ENCODE peak calls at places on chromosomes 16 and 17, in nine cellular contexts. L is iPS DF 6.9, W is cardiac muscle cell, O is heart right ventricle, K is ovary, R is keratinocyte, Y is breast epithelium, M is GM23338, T is AG04450. E is an unnamed sample.

GRCh38 chr17:46994993-46995392 is 15.9 kb upstream of the RPRML start:
- DNase-seq in L (no peak), W (no peak), O (no peak), K (no peak), R (no peak), Y (no peak), M (no peak), T (no peak), E (no peak)

GRCh38 chr17:73532441-73532901 is 111.8 kb downstream of the SDK2 start:
- DNase-seq in L (no peak), W (peak; percentile 26), O (no peak), K (no peak), R (no peak), Y (no peak), M (no peak), T (no peak), E (no peak)

GRCh38 chr17:44995602-44996001 is 27.5 kb upstream of the C1QL1 start:
- DNase-seq in L (no peak), W (no peak), O (peak; percentile 45), K (no peak), R (no peak), Y (no peak), M (no peak), T (no peak), E (no peak)

GRCh38 chr17:48717367-48718161 is 4.8 kb downstream of the PRAC1 start:
- DNase-seq in L (no peak), W (no peak), O (no peak), K (no peak), R (no peak), Y (no peak), M (no peak), T (no peak), E (no peak)

GRCh38 chr17:39195568-39196160 is 1.8 kb downstream of the CACNB1 start:
- DNase-seq in L (no peak), W (no peak), O (no peak), K (no peak), R (no peak), Y (no peak), M (no peak), T (no peak), E (peak; percentile 85)

GRCh38 chr16:20401066-20401465 is 3.5 kb downstream of the PDILT start:
- DNase-seq in L (no peak), W (no peak), O (no peak), K (no peak), R (no peak), Y (no peak), M (no peak), T (no peak), E (no peak)

GRCh38 chr17:80645706-80646325 is 101.2 kb downstream of the RPTOR start:
- DNase-seq in L (no peak), W (no peak), O (no peak), K (no peak), R (no peak), Y (no peak), M (no peak), T (no peak), E (no peak)

GRCh38 chr17:40422990-40423611 is 5.4 kb upstream of the TOP2A start:
- DNase-seq in L (no peak), W (no peak), O (no peak), K (no peak), R (no peak), Y (no peak), M (peak; percentile 83), T (no peak), E (no peak)

GRCh38 chr17:44376124-44376523 is 12.5 kb upstream of the FAM171A2 start:
- DNase-seq in L (no peak), W (no peak), O (peak; percentile 55), K (peak; percentile 48), R (no peak), Y (no peak), M (peak; percentile 86), T (no peak), E (no peak)

GRCh38 chr16:71873199-71873598 is 10.8 kb downstream of the ZNF821 start:
- DNase-seq in L (no peak), W (no peak), O (no peak), K (no peak), R (no peak), Y (no peak), M (no peak), T (no peak), E (no peak)

GRCh38 chr17:82230627-82231311 is 1.9 kb downstream of the SLC16A3 start:
- DNase-seq in L (no peak), W (peak; percentile 88), O (peak; percentile 92), K (peak; percentile 87), R (no peak), Y (peak; percentile 62), M (peak; percentile 85), T (no peak), E (peak; percentile 83)

GRCh38 chr17:82231312-82231561 is 2.4 kb downstream of the SLC16A3 start:
- DNase-seq in L (no peak), W (no peak), O (no peak), K (no peak), R (no peak), Y (no peak), M (no peak), T (no peak), E (no peak)

GRCh38 chr17:82232876-82233785 is 4.3 kb downstream of the SLC16A3 start:
- DNase-seq in L (no peak), W (no peak), O (peak; percentile 17), K (peak; percentile 24), R (no peak), Y (no peak), M (no peak), T (no peak), E (no peak)

GRCh38 chr17:82231562-82232321 is 2.9 kb downstream of the SLC16A3 start:
- DNase-seq in L (no peak), W (peak; percentile 57), O (peak; percentile 78), K (peak; percentile 77), R (no peak), Y (peak; percentile 68), M (peak; percentile 84), T (no peak), E (peak; percentile 88)

GRCh38 chr17:82232322-82232785 is 3.5 kb downstream of the SLC16A3 start:
- DNase-seq in L (no peak), W (no peak), O (peak; percentile 43), K (no peak), R (no peak), Y (no peak), M (no peak), T (no peak), E (no peak)
- H3K27ac ChIP-seq in L (no peak overlapping the region), W (no peak overlapping the region), O (peak overlapping the region; percentile 89), K (peak overlapping the region; percentile 80), R (no peak overlapping the region), Y (peak overlapping the region; percentile 93), M (no peak overlapping the region), T (no peak overlapping the region), E (peak overlapping the region; percentile 83)

DNA sequence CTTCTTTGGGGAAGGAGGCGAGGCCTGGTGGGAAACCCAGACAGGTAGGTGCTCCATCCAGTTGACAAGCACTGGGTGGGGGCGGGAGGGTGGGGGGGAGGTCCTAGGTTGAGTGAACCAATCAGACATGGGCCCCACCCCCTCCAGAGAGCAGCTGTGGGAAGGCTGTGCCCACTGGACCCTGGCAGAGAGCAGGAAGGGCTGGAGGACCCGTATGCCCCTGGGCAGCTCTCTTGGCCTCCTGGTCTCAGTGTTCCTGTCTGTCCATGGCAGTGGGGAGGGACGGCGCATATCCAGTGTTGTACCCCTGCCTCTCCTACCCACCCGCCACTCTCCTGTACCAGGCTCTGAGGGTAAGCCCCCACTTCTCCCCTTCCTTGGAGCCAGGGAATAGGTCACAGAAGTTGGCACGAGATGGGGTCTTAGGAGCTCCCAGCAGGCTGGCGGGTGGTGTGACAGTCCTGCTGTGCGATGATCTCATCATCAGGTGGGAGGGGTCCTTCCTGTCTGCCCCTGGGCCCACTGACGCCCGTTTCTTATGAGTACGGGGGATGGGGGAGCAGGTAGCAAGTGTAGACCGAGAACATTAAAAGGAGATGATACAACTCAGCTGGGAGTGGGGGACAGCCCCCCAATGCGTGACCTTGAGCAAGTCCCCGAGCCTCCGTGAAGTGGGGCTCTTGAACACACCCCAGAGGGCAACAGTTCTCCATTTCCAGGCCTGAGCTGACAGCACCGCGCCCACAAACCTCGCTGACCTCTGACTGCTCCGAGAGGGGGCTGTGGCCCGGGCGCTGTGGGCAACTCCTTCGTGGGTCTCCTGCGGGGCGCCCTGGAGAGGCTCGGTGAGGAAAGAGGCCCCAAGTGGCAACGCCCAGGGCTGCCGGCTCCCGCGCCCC is 1.2 kb upstream of the ZFPM1 start:
- DNase-seq in L (no peak), W (no peak), O (no peak), K (no peak), R (no peak), Y (no peak), M (no peak), T (no peak), E (no peak)
- H3K4me3 ChIP-seq in L (no peak overlapping the region), W (no peak overlapping the region), O (peak overlapping the region; percentile 46), K (peak overlapping the region; percentile 58), R (peak overlapping the region; percentile 58), Y (peak overlapping the region; percentile 51), M (peak overlapping the region; percentile 80), T (peak overlapping the region; percentile 71), E (no peak overlapping the region)

GRCh38 chr17:79027274-79027924 is 3.4 kb downstream of the C1QTNF1 start:
- DNase-seq in L (no peak), W (peak; percentile 77), O (no peak), K (peak; percentile 35), R (no peak), Y (no peak), M (no peak), T (no peak), E (no peak)
- H3K27ac ChIP-seq in L (no peak overlapping the region), W (peak overlapping the region; percentile 61), O (peak overlapping the region; percentile 88), K (peak overlapping the region; percentile 69), R (peak overlapping the region; percentile 87), Y (peak overlapping the region; percentile 87), M (no peak overlapping the region), T (no peak overlapping the region), E (peak overlapping the region; percentile 76)

DNA sequence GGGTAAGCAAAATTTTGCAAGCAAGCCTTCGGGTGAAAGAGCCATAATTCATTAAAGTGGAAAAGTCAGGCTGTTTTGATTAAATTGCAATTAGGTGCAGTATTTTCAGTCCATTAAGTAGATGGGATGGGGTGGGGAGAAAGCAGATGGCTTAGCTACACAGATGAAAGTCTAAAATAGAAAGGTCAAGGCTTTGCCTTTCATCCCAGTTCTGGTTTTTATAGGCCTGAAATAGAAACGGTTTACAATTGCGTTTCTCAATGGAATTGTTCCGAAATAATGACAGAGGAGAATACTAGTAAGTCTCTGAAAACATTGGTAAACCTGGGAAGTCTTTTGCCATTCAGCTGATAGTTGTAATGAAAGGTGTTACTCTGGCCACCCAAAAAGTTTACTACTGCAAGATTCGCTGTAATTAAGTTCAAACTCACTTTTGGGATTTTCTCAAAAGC is 1.5 kb downstream of the PPM1E start:
- DNase-seq in L (no peak), W (no peak), O (no peak), K (no peak), R (no peak), Y (no peak), M (no peak), T (no peak), E (no peak)
- H3K4me3 ChIP-seq in L (peak overlapping the region; percentile 78), W (peak overlapping the region; percentile 65), O (peak overlapping the region; percentile 56), K (peak overlapping the region; percentile 37), R (no peak overlapping the region), Y (no peak overlapping the region), M (peak overlapping the region; percentile 89), T (no peak overlapping the region), E (no peak overlapping the region)

E was measured in lung.